ENCODE peak calls at places on chromosome 3, in six cellular contexts. H, E, F, O, I and X are unnamed samples.

GRCh38 chr3:121724130-121724529 is 25.4 kb downstream of the GOLGB1 start:
- DNase-seq in H (no peak), I (no peak), O (no peak), E (no peak), F (no peak), X (no peak)

GRCh38 chr3:39414421-39414907 is 7.9 kb downstream of the RPSA start:
- DNase-seq in E (no peak), O (no peak), F (peak; percentile 29), H (no peak), I (no peak), X (no peak)

GRCh38 chr3:122695927-122696561 is 15.4 kb downstream of the PARP14 start:
- DNase-seq in O (no peak), H (no peak), E (no peak), I (no peak), F (no peak), X (no peak)

GRCh38 chr3:42097166-42097946 is 6.2 kb downstream of the TRAK1 start:
- DNase-seq in I (no peak), F (no peak), O (no peak), E (no peak), H (no peak), X (no peak)

GRCh38 chr3:187263270-187263669 is 28.3 kb downstream of the MASP1 start:
- DNase-seq in E (no peak), I (no peak), F (no peak), H (no peak), O (no peak), X (no peak)

GRCh38 chr3:99484871-99485270 is 153.5 kb upstream of the COL8A1 start:
- DNase-seq in O (no peak), I (no peak), F (no peak), E (no peak), H (no peak), X (no peak)

GRCh38 chr3:86793786-86794185 is 197.2 kb downstream of the VGLL3 start:
- DNase-seq in E (no peak), O (no peak), F (peak; percentile 64), I (peak; percentile 25), H (no peak), X (no peak)

GRCh38 chr3:117788086-117788485 is 1078.5 kb downstream of the TUSC7 start:
- DNase-seq in H (no peak), E (no peak), I (peak; percentile 47), F (peak; percentile 68), O (no peak), X (no peak)

GRCh38 chr3:48784426-48785120 is 63.1 kb downstream of the PRKAR2A start:
- DNase-seq in F (no peak), I (no peak), H (no peak), E (no peak), O (no peak), X (no peak)

GRCh38 chr3:154195620-154196366 is 74.6 kb downstream of the ARHGEF26 start:
- DNase-seq in E (no peak), O (no peak), H (no peak), F (no peak), I (peak; percentile 36), X (no peak)

GRCh38 chr3:107690522-107691138 is 167.9 kb downstream of the BBX start:
- DNase-seq in F (no peak), I (peak; percentile 25), H (no peak), O (no peak), E (no peak), X (no peak)

GRCh38 chr3:38907426-38907825 is 91.4 kb upstream of the SCN10A start:
- DNase-seq in F (no peak), I (no peak), O (no peak), H (no peak), E (no peak), X (no peak)

GRCh38 chr3:46500631-46501377 is 3.0 kb downstream of the RTP3 start:
- DNase-seq in F (no peak), E (no peak), H (no peak), I (no peak), O (no peak), X (no peak)

GRCh38 chr3:114272271-114272670 is 21.6 kb upstream of the TIGIT start:
- DNase-seq in O (no peak), E (no peak), H (no peak), I (no peak), F (no peak), X (no peak)

GRCh38 chr3:136149569-136150136 is 46.5 kb downstream of the MSL2 start:
- DNase-seq in H (no peak), E (no peak), F (no peak), O (no peak), I (no peak), X (no peak)

GRCh38 chr3:194689493-194689901 is 3.8 kb downstream of the FAM43A start:
- DNase-seq in E (no peak), F (no peak), O (no peak), H (peak; percentile 39), I (no peak), X (no peak)

GRCh38 chr3:81788044-81788443 is 26.6 kb upstream of the GBE1 start:
- DNase-seq in H (no peak), I (no peak), F (no peak), O (no peak), E (no peak), X (no peak)

GRCh38 chr3:114408763-114409162 is 114.9 kb downstream of the TIGIT start:
- DNase-seq in O (no peak), I (no peak), F (peak; percentile 35), E (no peak), H (no peak), X (no peak)

GRCh38 chr3:190180268-190180667 is 59.6 kb upstream of the P3H2 start:
- DNase-seq in I (no peak), E (no peak), H (no peak), O (no peak), F (no peak), X (no peak)

GRCh38 chr3:64244011-64244942 is 19.0 kb upstream of the PRICKLE2 start:
- DNase-seq in I (no peak), O (no peak), E (no peak), H (no peak), F (peak; percentile 48), X (no peak)

GRCh38 chr3:130963878-130964277 is 62.7 kb downstream of the ASTE1 start:
- DNase-seq in H (no peak), F (peak; percentile 76), I (peak; percentile 11), O (no peak), E (no peak), X (no peak)